ENCODE peak calls at places on chromosomes 2 and 18, in nine cellular contexts. V is stimulated activated CD4-positive, alpha-beta T cell treated with anti-CD3 and anti-CD28 coated beads, Interleukin-4, amount 100 ng/mL, for 1 hour; P is CD8-positive, alpha-beta memory T cell; Y is adrenal gland; D is trophoblast cell; T is omental fat pad; N is SK-N-SH; K is Right ventricle myocardium superior; M is H7. F is an unnamed sample.

GRCh38 chr18:48900469-48900868 is 50.3 kb downstream of the SMAD7 start:
- DNase-seq in N (no peak), Y (no peak), T (no peak), V (no peak), K (no peak), P (no peak), D (no peak), M (no peak), F (no peak)

GRCh38 chr2:216319771-216320170 is 52.5 kb downstream of the MARCHF4 start:
- DNase-seq in T (no peak), D (no peak), V (no peak), M (peak), N (no peak), P (no peak), Y (no peak), K (no peak), F (peak)

GRCh38 chr2:209209943-209210342 is 213.9 kb upstream of the MAP2 start:
- DNase-seq in K (no peak), P (no peak), Y (no peak), M (no peak), D (no peak), N (no peak), V (no peak), T (no peak), F (peak)

GRCh38 chr2:18378020-18378653 is 182.3 kb downstream of the RDH14 start:
- DNase-seq in K (no peak), V (peak), M (peak), N (peak), T (no peak), D (peak), P (no peak), Y (peak), F (peak)

GRCh38 chr18:49874238-49874637 is 60.9 kb upstream of the ACAA2 start:
- DNase-seq in N (no peak), K (no peak), T (no peak), P (no peak), D (no peak), M (no peak), Y (no peak), V (no peak), F (no peak)

GRCh38 chr2:234107861-234108260 is 57.4 kb downstream of the SPP2 start:
- DNase-seq in P (no peak), N (no peak), K (no peak), V (no peak), T (no peak), M (no peak), Y (no peak), D (no peak), F (no peak)

GRCh38 chr2:112020561-112020960 is 34.5 kb upstream of the TMEM87B start:
- DNase-seq in D (no peak), N (peak), M (peak), K (no peak), V (no peak), Y (no peak), T (no peak), P (no peak), F (peak)

GRCh38 chr2:199085201-199085750 is 372.5 kb downstream of the SATB2 start:
- DNase-seq in D (no peak), V (no peak), N (no peak), M (no peak), Y (no peak), K (no peak), T (no peak), P (no peak), F (no peak)

GRCh38 chr2:32647180-32647651 is 19.4 kb downstream of the TTC27 start:
- DNase-seq in P (no peak), V (no peak), T (no peak), M (no peak), N (no peak), Y (no peak), D (peak), K (no peak), F (no peak)

GRCh38 chr18:12391487-12392136 is 14.6 kb upstream of the AFG3L2 start:
- DNase-seq in N (peak), K (no peak), D (peak), T (no peak), V (peak), P (peak), Y (peak), M (peak), F (peak)

GRCh38 chr18:48404707-48405106 is 4.5 kb downstream of the ZBTB7C start:
- DNase-seq in M (no peak), N (peak), K (no peak), P (no peak), V (no peak), D (no peak), Y (peak), T (no peak), F (no peak)

GRCh38 chr2:237558918-237559645 is 7.3 kb upstream of the PRLH start:
- DNase-seq in T (peak), D (no peak), Y (peak), P (no peak), K (peak), V (no peak), M (no peak), N (no peak), F (no peak)

GRCh38 chr2:235543126-235543750 is 49.4 kb downstream of the AGAP1 start:
- DNase-seq in M (peak), K (no peak), T (no peak), V (no peak), Y (no peak), P (no peak), N (no peak), D (peak), F (peak)

GRCh38 chr2:37631698-37632097 is 39.7 kb downstream of the CDC42EP3 start:
- DNase-seq in T (no peak), P (no peak), M (no peak), K (no peak), N (no peak), D (no peak), V (no peak), Y (no peak), F (no peak)

GRCh38 chr18:57134564-57135211 is 12.2 kb upstream of the BOD1L2 start:
- DNase-seq in Y (no peak), D (no peak), V (no peak), N (no peak), T (no peak), P (no peak), K (no peak), M (no peak), F (peak)

GRCh38 chr2:135121016-135121657 is 69.0 kb downstream of the RAB3GAP1 start:
- DNase-seq in Y (no peak), T (no peak), D (no peak), P (no peak), M (no peak), K (no peak), V (no peak), N (no peak), F (no peak)

GRCh38 chr2:74226648-74227213 is 28.3 kb downstream of the MTHFD2 start:
- DNase-seq in K (peak), N (no peak), P (no peak), Y (no peak), T (no peak), D (no peak), V (no peak), M (peak), F (no peak)

GRCh38 chr18:62450546-62451395 is 72.1 kb upstream of the ZCCHC2 start:
- DNase-seq in T (peak), P (no peak), V (no peak), N (peak), D (peak), Y (peak), M (no peak), K (peak), F (no peak)

GRCh38 chr18:9838144-9838877 is 47.5 kb upstream of the TXNDC2 start:
- DNase-seq in N (no peak), V (no peak), D (peak), Y (no peak), K (peak), P (no peak), M (peak), T (no peak), F (peak)

GRCh38 chr2:207357216-207357615 is 172.5 kb upstream of the CREB1 start:
- DNase-seq in N (no peak), P (no peak), T (no peak), Y (no peak), D (no peak), V (no peak), M (no peak), K (no peak), F (no peak)

GRCh38 chr2:32925283-32925682 is 21.5 kb upstream of the LTBP1 start:
- DNase-seq in K (no peak), T (no peak), N (no peak), M (no peak), V (no peak), D (no peak), Y (no peak), P (no peak), F (no peak)

GRCh38 chr2:24421668-24422067 is 61.3 kb upstream of the ITSN2 start:
- DNase-seq in M (peak), P (peak), V (peak), T (peak), D (peak), N (peak), Y (peak), K (peak), F (peak)

GRCh38 chr2:191015229-191015628 is 1.3 kb upstream of the STAT1 start:
- DNase-seq in M (no peak), T (no peak), D (no peak), Y (no peak), V (no peak), N (no peak), K (no peak), P (no peak), F (no peak)

GRCh38 chr2:42925742-42926437 is 133.5 kb upstream of the HAAO start:
- DNase-seq in M (no peak), N (no peak), T (no peak), D (peak), K (peak), P (no peak), V (no peak), Y (no peak), F (peak)

GRCh38 chr18:297936-298335 is 30.1 kb upstream of the THOC1 start:
- DNase-seq in Y (no peak), V (no peak), K (no peak), N (no peak), T (no peak), M (no peak), P (no peak), D (no peak), F (no peak)

F was measured in GM23338.